ENCODE peak calls at places on chromosomes 16 and 17, in eight cellular contexts. H is NCI-H1105; M is A549; I is kidney tubule cell; A is body of pancreas; N is activated CD4-positive, alpha-beta T cell treated with anti-CD3 and anti-CD28 coated beads, Interleukin-2, amount 10 ng/mL, durations not matched to agents 7 days and 5 days; R is dermis blood vessel endothelial cell; T is esophagus squamous epithelium. G is an unnamed sample.

GRCh38 chr16:23214796-23215195 is 32.3 kb downstream of the SCNN1G start:
- DNase-seq in H (no peak), M (no peak), I (no peak), A (no peak), N (no peak), R (no peak), T (no peak), G (no peak)

GRCh38 chr17:20315321-20315720 is 152.0 kb downstream of the LGALS9B start:
- DNase-seq in H (no peak), M (no peak), I (no peak), A (no peak), N (no peak), R (no peak), T (no peak), G (no peak)

GRCh38 chr16:58502217-58502921 is 2.4 kb downstream of the NDRG4 start:
- DNase-seq in H (no peak), M (no peak), I (no peak), A (no peak), N (no peak), R (no peak), T (no peak), G (no peak)

GRCh38 chr16:84985079-84986065 is 26.0 kb downstream of the ZDHHC7 start:
- DNase-seq in H (no peak), M (no peak), I (peak), A (no peak), N (no peak), R (no peak), T (no peak), G (no peak)

GRCh38 chr17:58249270-58250133 is 11.1 kb downstream of the LPO start:
- DNase-seq in H (peak), M (peak), I (peak), A (peak), N (peak), R (peak), T (no peak), G (peak)

GRCh38 chr16:23947838-23948237 is 112.1 kb downstream of the PRKCB start:
- DNase-seq in H (peak), M (no peak), I (no peak), A (no peak), N (no peak), R (no peak), T (no peak), G (no peak)

GRCh38 chr16:84414789-84415326 is 46.5 kb downstream of the ATP2C2 start:
- DNase-seq in H (no peak), M (no peak), I (no peak), A (no peak), N (no peak), R (no peak), T (no peak), G (no peak)

GRCh38 chr17:66373944-66374817 is 71.8 kb downstream of the PRKCA start:
- DNase-seq in H (peak), M (no peak), I (peak), A (peak), N (peak), R (no peak), T (no peak), G (no peak)

GRCh38 chr17:82103588-82104451 is 5.8 kb upstream of the FASN start:
- DNase-seq in H (no peak), M (no peak), I (peak), A (peak), N (no peak), R (no peak), T (no peak), G (peak)

GRCh38 chr16:1113889-1114526 is 18.0 kb upstream of the C1QTNF8 start:
- DNase-seq in H (no peak), M (no peak), I (no peak), A (no peak), N (no peak), R (no peak), T (no peak), G (no peak)

GRCh38 chr17:42608692-42609181 is 437 bp downstream of the RETREG3 start:
- DNase-seq in H (peak), M (no peak), I (no peak), A (no peak), N (peak), R (peak), T (peak), G (no peak)

GRCh38 chr17:20111538-20111937 is 102.4 kb downstream of the SPECC1 start:
- DNase-seq in H (no peak), M (no peak), I (no peak), A (no peak), N (no peak), R (no peak), T (no peak), G (no peak)

GRCh38 chr17:72775237-72775636 is 317.3 kb downstream of the SLC39A11 start:
- DNase-seq in H (no peak), M (no peak), I (no peak), A (no peak), N (no peak), R (no peak), T (no peak), G (no peak)

GRCh38 chr17:14201087-14201486 is 35.6 kb downstream of the CDRT15 start:
- DNase-seq in H (no peak), M (no peak), I (no peak), A (no peak), N (peak), R (no peak), T (no peak), G (no peak)

GRCh38 chr16:1745181-1745899 is 26.0 kb downstream of the NME3 start:
- DNase-seq in H (no peak), M (no peak), I (no peak), A (no peak), N (no peak), R (no peak), T (no peak), G (no peak)

GRCh38 chr16:35798885-35799426 is 2339.5 kb downstream of the TP53TG3F start:
- DNase-seq in H (peak), M (no peak), I (no peak), A (no peak), N (no peak), R (no peak), T (no peak), G (no peak)

GRCh38 chr16:55222436-55222835 is 101.6 kb upstream of the IRX6 start:
- DNase-seq in H (peak), M (no peak), I (no peak), A (no peak), N (no peak), R (no peak), T (no peak), G (no peak)